ENCODE peak calls at places on chromosomes 4 and X, in five cellular contexts. D is HT1080, V is stomach, Y is frontal cortex, B is psoas muscle. A is an unnamed sample.

GRCh38 chrX:154411981-154412340 is 622 bp downstream of the TAFAZZIN start:
- DNase-seq in Y (peak), D (peak), B (peak), V (peak), A (no peak)

GRCh38 chrX:43741843-43742573 is 85.9 kb downstream of the MAOA start:
- DNase-seq in Y (no peak), D (peak), B (no peak), V (no peak), A (no peak)

GRCh38 chrX:362351-362750 is 24.4 kb downstream of the PPP2R3B start:
- DNase-seq in Y (no peak), V (no peak), D (no peak), B (no peak), A (no peak)

GRCh38 chrX:130330706-130331105 is 9.0 kb upstream of the SLC25A14 start:
- DNase-seq in B (peak), V (peak), Y (peak), D (peak), A (peak)

GRCh38 chr4:117560329-117560728 is 474.0 kb upstream of the NDST3 start:
- DNase-seq in B (no peak), D (peak), Y (no peak), V (no peak), A (no peak)

GRCh38 chr4:25863906-25864418 is 1.2 kb upstream of the SEL1L3 start:
- DNase-seq in Y (no peak), B (no peak), D (no peak), V (no peak), A (no peak)

GRCh38 chr4:910366-911091 is 21.6 kb downstream of the GAK start:
- DNase-seq in V (no peak), B (peak), Y (no peak), D (no peak), A (no peak)

GRCh38 chr4:159283697-159284492 is 181.0 kb downstream of the RAPGEF2 start:
- DNase-seq in V (no peak), B (no peak), D (peak), Y (no peak), A (peak)

GRCh38 chr4:4410271-4410670 is 23.4 kb downstream of the NSG1 start:
- DNase-seq in B (peak), Y (no peak), D (no peak), V (no peak), A (no peak)

GRCh38 chrX:39903937-39904336 is 193.8 kb downstream of the BCOR start:
- DNase-seq in V (no peak), Y (no peak), B (no peak), D (peak), A (no peak)

GRCh38 chr4:173191623-173192041 is 23.0 kb downstream of the GALNT7 start:
- DNase-seq in D (peak), V (no peak), Y (no peak), B (no peak), A (peak)

GRCh38 chrX:136250191-136251041 is 784 bp downstream of the MAP7D3 start:
- DNase-seq in B (no peak), D (peak), Y (peak), V (no peak), A (peak)